ENCODE peak calls at places on chromosomes 16 and 17, in four cellular contexts. One of them, this sample, is unnamed. For H3K27me3, the result is how much of the 10 kb centered on the place peaks cover.

GRCh38 chr16:66656547-66656946 is 40.0 kb downstream of the CMTM4 start:
- DNase-seq in brain microvascular endothelial cell: peak
- DNase-seq in neural progenitor cell: no peak
- DNase-seq in uterus: no peak
- DNase-seq in this sample: no peak

GRCh38 chr17:50149099-50149424 is 1.4 kb downstream of the PPP1R9B start:
- DNase-seq in uterus: no peak
- DNase-seq in brain microvascular endothelial cell: no peak
- DNase-seq in neural progenitor cell: no peak
- DNase-seq in this sample: no peak

GRCh38 chr16:67277999-67278772 is 1.1 kb upstream of the PLEKHG4 start:
- DNase-seq in brain microvascular endothelial cell: peak
- DNase-seq in neural progenitor cell: no peak
- DNase-seq in uterus: no peak
- DNase-seq in this sample: peak

GRCh38 chr16:89320717-89321501 is 103.4 kb downstream of the ZNF778 start:
- DNase-seq in brain microvascular endothelial cell: no peak
- DNase-seq in neural progenitor cell: peak
- DNase-seq in uterus: no peak
- DNase-seq in this sample: no peak

GRCh38 chr17:59723607-59724006 is 16.2 kb downstream of the VMP1 start:
- DNase-seq in uterus: no peak
- DNase-seq in neural progenitor cell: no peak
- DNase-seq in brain microvascular endothelial cell: no peak
- DNase-seq in this sample: no peak

GRCh38 chr17:29390856-29391631 is 881 bp downstream of the TAOK1 start:
- DNase-seq in neural progenitor cell: peak
- DNase-seq in brain microvascular endothelial cell: peak
- DNase-seq in uterus: peak
- DNase-seq in this sample: no peak

GRCh38 chr17:5210853-5211252 is 19.2 kb upstream of the ZNF594 start:
- DNase-seq in neural progenitor cell: no peak
- DNase-seq in brain microvascular endothelial cell: no peak
- DNase-seq in uterus: no peak
- DNase-seq in this sample: no peak

GRCh38 chr17:46159686-46160085 is 33.5 kb downstream of the KANSL1 start:
- DNase-seq in uterus: no peak
- DNase-seq in brain microvascular endothelial cell: peak
- DNase-seq in neural progenitor cell: no peak
- DNase-seq in this sample: no peak

GRCh38 chr16:72191551-72191950 is 19.6 kb upstream of the PMFBP1 start:
- DNase-seq in brain microvascular endothelial cell: peak
- DNase-seq in uterus: no peak
- DNase-seq in neural progenitor cell: no peak
- DNase-seq in this sample: no peak

GRCh38 chr17:49994085-49995054 is 654 bp downstream of the DLX3 start:
- DNase-seq in brain microvascular endothelial cell: no peak
- DNase-seq in neural progenitor cell: peak
- DNase-seq in uterus: no peak
- DNase-seq in this sample: no peak

GRCh38 chr17:19239544-19239943 is 2.4 kb downstream of the EPN2 start:
- DNase-seq in uterus: no peak
- DNase-seq in brain microvascular endothelial cell: no peak
- DNase-seq in neural progenitor cell: no peak
- DNase-seq in this sample: no peak
- H3K27ac ChIP-seq in uterus: peak
- H3K27ac ChIP-seq in brain microvascular endothelial cell: no peak
- H3K27ac ChIP-seq in neural progenitor cell: no peak
- H3K27ac ChIP-seq in this sample: no peak

GRCh38 chr17:79531696-79532095 is 79.2 kb downstream of the RBFOX3 start:
- DNase-seq in neural progenitor cell: no peak
- DNase-seq in uterus: no peak
- DNase-seq in brain microvascular endothelial cell: no peak
- DNase-seq in this sample: no peak
- H3K27me3 ChIP-seq in neural progenitor cell: under half
- H3K27me3 ChIP-seq in uterus: under half
- H3K27me3 ChIP-seq in brain microvascular endothelial cell: under half
- H3K27me3 ChIP-seq in this sample: under half

GRCh38 chr16:3702082-3702481 is 15.2 kb downstream of the TRAP1 start:
- DNase-seq in brain microvascular endothelial cell: no peak
- DNase-seq in neural progenitor cell: no peak
- DNase-seq in uterus: no peak
- DNase-seq in this sample: no peak
- H3K27ac ChIP-seq in brain microvascular endothelial cell: no peak
- H3K27ac ChIP-seq in neural progenitor cell: no peak
- H3K27ac ChIP-seq in uterus: no peak
- H3K27ac ChIP-seq in this sample: no peak

GRCh38 chr17:36816214-36816613 is 121.1 kb upstream of the LHX1 start:
- DNase-seq in brain microvascular endothelial cell: no peak
- DNase-seq in uterus: no peak
- DNase-seq in neural progenitor cell: peak
- DNase-seq in this sample: no peak

GRCh38 chr17:36813357-36813756 is 123.9 kb upstream of the LHX1 start:
- DNase-seq in uterus: no peak
- DNase-seq in brain microvascular endothelial cell: no peak
- DNase-seq in neural progenitor cell: no peak
- DNase-seq in this sample: no peak

GRCh38 chr17:36813957-36814356 is 123.3 kb upstream of the LHX1 start:
- DNase-seq in neural progenitor cell: no peak
- DNase-seq in brain microvascular endothelial cell: no peak
- DNase-seq in uterus: no peak
- DNase-seq in this sample: no peak

GRCh38 chr17:36816889-36817288 is 120.4 kb upstream of the LHX1 start:
- DNase-seq in brain microvascular endothelial cell: no peak
- DNase-seq in neural progenitor cell: peak
- DNase-seq in uterus: no peak
- DNase-seq in this sample: no peak

DNA sequence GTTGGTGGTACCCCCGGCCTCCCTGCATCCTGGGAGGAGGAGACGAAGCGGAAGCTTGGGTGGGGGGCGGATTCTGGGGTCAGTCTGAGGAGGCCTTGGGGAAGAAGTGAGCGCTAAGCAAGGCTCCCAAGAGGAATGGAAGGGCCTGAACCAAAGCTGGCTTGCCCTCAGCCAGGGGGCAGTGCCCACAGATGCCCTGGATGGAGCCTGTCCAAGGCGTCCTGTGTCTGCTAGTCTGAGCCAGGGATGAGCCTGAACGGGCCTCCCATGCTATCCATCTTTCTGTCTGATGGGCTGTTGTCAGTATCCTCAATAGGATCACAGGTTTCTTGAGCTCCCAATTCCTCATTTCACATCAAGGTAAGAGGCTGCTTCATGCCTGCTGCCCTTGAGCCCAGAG is 122.3 kb upstream of the LHX1 start:
- DNase-seq in neural progenitor cell: no peak
- DNase-seq in brain microvascular endothelial cell: no peak
- DNase-seq in uterus: no peak
- DNase-seq in this sample: no peak
- H3K27me3 ChIP-seq in neural progenitor cell: under half
- H3K27me3 ChIP-seq in brain microvascular endothelial cell: under half
- H3K27me3 ChIP-seq in uterus: under half
- H3K27me3 ChIP-seq in this sample: under half

DNA sequence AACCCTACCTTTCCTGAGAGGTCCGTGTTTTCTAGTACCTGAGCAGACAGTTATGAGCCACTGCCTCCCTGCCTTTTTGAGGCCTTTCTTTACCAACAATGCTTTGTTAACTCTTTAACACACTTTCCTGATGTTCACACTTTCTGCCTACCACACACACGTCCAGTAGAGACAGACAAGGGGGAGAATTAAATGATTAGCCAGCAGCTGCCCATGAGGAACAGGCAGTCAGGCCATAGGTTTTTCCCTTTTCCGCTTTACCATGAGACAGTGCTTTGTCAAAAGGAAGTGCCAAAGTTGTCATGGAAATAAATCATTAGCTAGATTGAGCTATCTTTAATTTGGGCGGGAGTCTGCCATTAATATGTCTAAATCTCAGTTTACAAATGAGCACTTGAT is 102.0 kb downstream of the PITPNC1 start:
- DNase-seq in brain microvascular endothelial cell: no peak
- DNase-seq in uterus: no peak
- DNase-seq in neural progenitor cell: no peak
- DNase-seq in this sample: no peak
- H3K27ac ChIP-seq in brain microvascular endothelial cell: no peak
- H3K27ac ChIP-seq in uterus: no peak
- H3K27ac ChIP-seq in neural progenitor cell: peak
- H3K27ac ChIP-seq in this sample: no peak

GRCh38 chr16:86343111-86343642 is 167.2 kb upstream of the FOXF1 start:
- DNase-seq in uterus: peak
- DNase-seq in brain microvascular endothelial cell: peak
- DNase-seq in neural progenitor cell: no peak
- DNase-seq in this sample: peak
- H3K27me3 ChIP-seq in uterus: under half
- H3K27me3 ChIP-seq in brain microvascular endothelial cell: under half
- H3K27me3 ChIP-seq in neural progenitor cell: half or more
- H3K27me3 ChIP-seq in this sample: under half

DNA sequence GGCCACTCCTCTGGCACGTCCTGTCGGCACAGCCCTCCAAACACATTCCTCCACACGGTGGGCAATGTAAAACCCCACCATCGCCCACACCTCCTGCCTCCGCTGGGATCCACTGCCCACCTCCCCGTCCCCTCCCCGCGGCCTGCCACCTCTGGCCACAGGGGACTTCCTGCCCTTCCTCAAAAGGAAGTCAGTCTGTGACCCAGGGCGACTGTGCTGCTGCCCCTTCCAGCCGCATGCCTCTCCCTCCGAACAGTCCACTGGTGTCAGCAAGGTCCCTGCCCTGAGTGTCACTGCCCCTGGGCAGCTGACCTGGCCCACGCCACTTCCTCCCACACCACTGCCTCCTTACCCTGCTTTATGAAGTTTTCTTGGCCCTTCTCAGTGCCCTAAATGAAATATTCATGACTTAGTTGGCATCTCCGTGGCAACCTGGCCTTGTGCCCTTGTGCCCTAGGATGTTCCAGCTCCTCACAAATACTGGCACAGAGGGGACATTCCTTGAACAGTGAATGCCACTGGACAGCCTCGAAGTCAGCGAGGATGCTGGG is 2.0 kb downstream of the PLD6 start:
- DNase-seq in neural progenitor cell: no peak
- DNase-seq in brain microvascular endothelial cell: no peak
- DNase-seq in uterus: no peak
- DNase-seq in this sample: no peak
- H3K27ac ChIP-seq in neural progenitor cell: no peak
- H3K27ac ChIP-seq in brain microvascular endothelial cell: no peak
- H3K27ac ChIP-seq in uterus: no peak
- H3K27ac ChIP-seq in this sample: peak

GRCh38 chr17:67032985-67033384 is 11.4 kb upstream of the CACNG1 start:
- DNase-seq in neural progenitor cell: no peak
- DNase-seq in uterus: no peak
- DNase-seq in brain microvascular endothelial cell: no peak
- DNase-seq in this sample: no peak
- H3K27me3 ChIP-seq in neural progenitor cell: under half
- H3K27me3 ChIP-seq in uterus: under half
- H3K27me3 ChIP-seq in brain microvascular endothelial cell: under half
- H3K27me3 ChIP-seq in this sample: under half

GRCh38 chr17:3574231-3574630 is 16.6 kb upstream of the TRPV3 start:
- DNase-seq in brain microvascular endothelial cell: no peak
- DNase-seq in neural progenitor cell: no peak
- DNase-seq in uterus: no peak
- DNase-seq in this sample: no peak
- H3K27ac ChIP-seq in brain microvascular endothelial cell: no peak
- H3K27ac ChIP-seq in neural progenitor cell: no peak
- H3K27ac ChIP-seq in uterus: no peak
- H3K27ac ChIP-seq in this sample: no peak

GRCh38 chr16:1933097-1933661 is 9.8 kb downstream of the MSRB1 start:
- DNase-seq in brain microvascular endothelial cell: no peak
- DNase-seq in uterus: no peak
- DNase-seq in neural progenitor cell: no peak
- DNase-seq in this sample: no peak
- H3K27me3 ChIP-seq in brain microvascular endothelial cell: under half
- H3K27me3 ChIP-seq in uterus: under half
- H3K27me3 ChIP-seq in neural progenitor cell: under half
- H3K27me3 ChIP-seq in this sample: under half